ENCODE peak calls at places on chromosomes 11 and 22, in ten cellular contexts. Q is Caco-2, I is IMR-90, E is PC-3, Y is body of pancreas, H is thoracic aorta, Z is fibroblast of lung, S is lower leg skin, W is choroid plexus epithelial cell, N is endodermal cell. D is an unnamed sample.

GRCh38 chr22:46563381-46564083 is 26.1 kb upstream of the CELSR1 start:
- DNase-seq in Q (peak), I (peak), E (peak), Y (peak), H (no peak), Z (peak), S (peak), W (peak), N (peak), D (no peak)

GRCh38 chr11:44457862-44458261 is 107.6 kb upstream of the CD82 start:
- DNase-seq in Q (no peak), I (no peak), E (no peak), Y (no peak), H (no peak), Z (no peak), S (no peak), W (no peak), N (no peak), D (no peak)

GRCh38 chr22:49547751-49548239 is 279.9 kb downstream of the BRD1 start:
- DNase-seq in Q (no peak), I (no peak), E (no peak), Y (no peak), H (no peak), Z (no peak), S (no peak), W (no peak), N (peak), D (no peak)

GRCh38 chr11:47106839-47107520 is 69.7 kb downstream of the ARFGAP2 start:
- DNase-seq in Q (no peak), I (no peak), E (no peak), Y (no peak), H (no peak), Z (no peak), S (no peak), W (no peak), N (no peak), D (no peak)

GRCh38 chr22:19488884-19489843 is 9.4 kb downstream of the CDC45 start:
- DNase-seq in Q (no peak), I (peak), E (peak), Y (peak), H (no peak), Z (no peak), S (no peak), W (peak), N (no peak), D (no peak)

GRCh38 chr11:33027846-33028536 is 11.4 kb upstream of the TCP11L1 start:
- DNase-seq in Q (no peak), I (peak), E (no peak), Y (no peak), H (no peak), Z (peak), S (no peak), W (peak), N (no peak), D (no peak)

GRCh38 chr11:59097113-59097708 is 9.8 kb upstream of the FAM111B start:
- DNase-seq in Q (peak), I (peak), E (peak), Y (peak), H (no peak), Z (peak), S (peak), W (peak), N (peak), D (peak)

GRCh38 chr11:27171391-27171790 is 130.8 kb downstream of the BBOX1 start:
- DNase-seq in Q (no peak), I (peak), E (peak), Y (no peak), H (no peak), Z (peak), S (no peak), W (no peak), N (no peak), D (no peak)

GRCh38 chr11:73135346-73136284 is 6.5 kb downstream of the FCHSD2 start:
- DNase-seq in Q (peak), I (no peak), E (no peak), Y (no peak), H (no peak), Z (no peak), S (no peak), W (no peak), N (no peak), D (no peak)

GRCh38 chr22:31084811-31085492 is 3.8 kb downstream of the SMTN start:
- DNase-seq in Q (no peak), I (peak), E (no peak), Y (peak), H (peak), Z (peak), S (peak), W (peak), N (peak), D (no peak)

GRCh38 chr22:22207845-22208564 is 36.6 kb upstream of the VPREB1 start:
- DNase-seq in Q (peak), I (peak), E (peak), Y (peak), H (no peak), Z (peak), S (peak), W (peak), N (peak), D (peak)

GRCh38 chr11:71179877-71180276 is 72.5 kb downstream of the SHANK2 start:
- DNase-seq in Q (peak), I (no peak), E (no peak), Y (no peak), H (no peak), Z (no peak), S (no peak), W (no peak), N (peak), D (no peak)

GRCh38 chr22:42932857-42933782 is 76.0 kb upstream of the ARFGAP3 start:
- DNase-seq in Q (no peak), I (peak), E (no peak), Y (no peak), H (no peak), Z (peak), S (no peak), W (no peak), N (peak), D (no peak)

GRCh38 chr11:57459112-57460016 is 964 bp upstream of the RTN4RL2 start:
- DNase-seq in Q (no peak), I (peak), E (peak), Y (no peak), H (no peak), Z (no peak), S (no peak), W (no peak), N (peak), D (no peak)

GRCh38 chr11:72965672-72966071 is 151.5 kb downstream of the ATG16L2 start:
- DNase-seq in Q (no peak), I (peak), E (no peak), Y (no peak), H (no peak), Z (no peak), S (no peak), W (no peak), N (no peak), D (no peak)

GRCh38 chr11:48006301-48006992 is 26.1 kb downstream of the PTPRJ start:
- DNase-seq in Q (no peak), I (peak), E (peak), Y (no peak), H (no peak), Z (peak), S (no peak), W (peak), N (no peak), D (no peak)

GRCh38 chr11:125170406-125171031 is 6.0 kb downstream of the PKNOX2 start:
- DNase-seq in Q (peak), I (peak), E (no peak), Y (peak), H (no peak), Z (peak), S (no peak), W (peak), N (peak), D (peak)
- H3K4me3 ChIP-seq in Q (no peak), I (no peak), E (no peak), Y (no peak), H (peak), Z (no peak), S (no peak), W (peak), N (no peak), D (no peak)

GRCh38 chr11:83156150-83156995 is 558 bp upstream of the PCF11 start:
- DNase-seq in Q (peak), I (peak), E (peak), Y (peak), H (peak), Z (peak), S (peak), W (peak), N (peak), D (peak)
- TF ChIP-seq CTCF in Q (no peak), I (no peak), E (no peak), Y (no peak), H (no peak), Z (no peak), S (no peak), W (no peak), N (no peak), D (no peak)

GRCh38 chr11:36467913-36468312 is 42.2 kb downstream of the TRAF6 start:
- DNase-seq in Q (no peak), I (no peak), E (no peak), Y (no peak), H (no peak), Z (no peak), S (no peak), W (no peak), N (peak), D (no peak)

GRCh38 chr11:36469063-36469462 is 41.0 kb downstream of the TRAF6 start:
- DNase-seq in Q (no peak), I (no peak), E (no peak), Y (no peak), H (no peak), Z (peak), S (no peak), W (peak), N (peak), D (no peak)

GRCh38 chr11:36465449-36466163 is 44.5 kb downstream of the TRAF6 start:
- DNase-seq in Q (no peak), I (peak), E (no peak), Y (no peak), H (no peak), Z (peak), S (no peak), W (no peak), N (no peak), D (no peak)

GRCh38 chr11:36471577-36471976 is 38.5 kb downstream of the TRAF6 start:
- DNase-seq in Q (no peak), I (no peak), E (no peak), Y (no peak), H (no peak), Z (no peak), S (no peak), W (no peak), N (no peak), D (no peak)

GRCh38 chr11:36469881-36470802 is 39.9 kb downstream of the TRAF6 start:
- DNase-seq in Q (no peak), I (peak), E (peak), Y (no peak), H (no peak), Z (peak), S (no peak), W (peak), N (no peak), D (no peak)
- H3K4me3 ChIP-seq in Q (no peak), I (no peak), E (no peak), Y (no peak), H (no peak), Z (no peak), S (no peak), W (no peak), N (no peak), D (no peak)

GRCh38 chr11:17692006-17692405 is 27.4 kb upstream of the MYOD1 start:
- DNase-seq in Q (no peak), I (no peak), E (no peak), Y (no peak), H (no peak), Z (no peak), S (no peak), W (no peak), N (no peak), D (no peak)

GRCh38 chr11:17693531-17693930 is 25.8 kb upstream of the MYOD1 start:
- DNase-seq in Q (no peak), I (no peak), E (no peak), Y (no peak), H (no peak), Z (no peak), S (no peak), W (no peak), N (no peak), D (no peak)

GRCh38 chr11:17694711-17695110 is 24.7 kb upstream of the MYOD1 start:
- DNase-seq in Q (no peak), I (no peak), E (no peak), Y (no peak), H (no peak), Z (no peak), S (no peak), W (no peak), N (no peak), D (no peak)

GRCh38 chr11:17691550-17691949 is 27.8 kb upstream of the MYOD1 start:
- DNase-seq in Q (no peak), I (no peak), E (no peak), Y (no peak), H (no peak), Z (no peak), S (no peak), W (no peak), N (no peak), D (no peak)

GRCh38 chr11:17692931-17693330 is 26.4 kb upstream of the MYOD1 start:
- DNase-seq in Q (no peak), I (no peak), E (no peak), Y (no peak), H (no peak), Z (no peak), S (no peak), W (no peak), N (no peak), D (no peak)
- TF ChIP-seq CTCF in Q (no peak), I (no peak), E (no peak), Y (no peak), H (no peak), Z (no peak), S (no peak), W (no peak), N (no peak), D (no peak)

DNA sequence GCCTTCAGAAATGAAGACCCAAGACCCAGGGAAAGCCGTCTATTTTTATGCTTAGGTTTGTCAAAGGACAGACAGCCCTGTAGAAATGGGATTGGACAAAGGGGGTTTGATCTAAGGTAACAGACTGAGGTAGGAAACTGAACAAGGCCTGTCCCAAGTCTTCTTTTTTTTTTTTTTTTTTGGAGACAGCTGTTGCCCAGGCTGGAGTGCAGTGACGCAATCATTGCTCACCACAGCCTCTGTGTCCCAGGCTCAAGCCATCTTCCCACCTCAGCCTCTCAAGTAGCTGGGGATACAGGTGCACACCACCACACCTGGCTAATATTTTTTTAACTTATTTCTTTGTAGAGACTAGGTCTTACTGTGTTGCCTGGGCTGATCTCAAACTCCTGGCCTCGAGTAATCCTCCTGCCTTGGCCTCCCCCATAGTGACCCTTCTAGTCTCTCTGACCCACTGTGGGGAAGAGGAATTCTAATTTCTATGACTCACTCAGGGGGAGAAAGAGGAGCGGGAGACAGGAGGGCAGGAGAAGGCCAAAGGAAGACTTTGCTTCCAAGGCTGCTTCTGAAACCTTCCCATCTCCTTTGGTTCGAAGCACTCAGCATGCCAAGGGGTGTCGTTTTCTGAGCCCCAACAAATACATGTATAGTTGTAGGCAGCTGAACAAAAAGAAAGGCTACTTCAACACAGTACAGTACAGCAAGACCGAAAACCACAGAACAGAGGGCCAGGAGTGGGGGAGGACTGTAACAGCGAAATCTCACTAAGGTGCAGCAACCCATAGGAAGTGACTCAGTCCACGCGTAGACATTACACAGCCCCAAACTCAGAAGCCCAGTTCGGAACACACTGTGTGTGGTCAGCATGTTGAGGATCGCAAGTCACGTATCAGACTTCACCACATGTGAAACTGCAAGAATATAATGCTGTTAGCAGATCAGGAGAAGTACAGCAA is 872 bp downstream of the TMA7B start:
- DNase-seq in Q (no peak), I (peak), E (peak), Y (peak), H (no peak), Z (peak), S (no peak), W (peak), N (no peak), D (peak)
- H3K4me3 ChIP-seq in Q (no peak), I (no peak), E (no peak), Y (no peak), H (no peak), Z (no peak), S (no peak), W (no peak), N (no peak), D (no peak)

GRCh38 chr11:77403228-77403627 is 70.7 kb downstream of the PAK1 start:
- DNase-seq in Q (no peak), I (no peak), E (no peak), Y (no peak), H (no peak), Z (no peak), S (no peak), W (no peak), N (no peak), D (no peak)

GRCh38 chr11:77401486-77402217 is 72.2 kb downstream of the PAK1 start:
- DNase-seq in Q (no peak), I (no peak), E (peak), Y (no peak), H (no peak), Z (no peak), S (no peak), W (no peak), N (no peak), D (no peak)

GRCh38 chr11:77400306-77400705 is 73.6 kb downstream of the PAK1 start:
- DNase-seq in Q (no peak), I (no peak), E (no peak), Y (no peak), H (no peak), Z (no peak), S (no peak), W (no peak), N (no peak), D (no peak)

GRCh38 chr11:77402218-77402556 is 71.7 kb downstream of the PAK1 start:
- DNase-seq in Q (no peak), I (no peak), E (no peak), Y (no peak), H (no peak), Z (no peak), S (no peak), W (no peak), N (no peak), D (no peak)

DNA sequence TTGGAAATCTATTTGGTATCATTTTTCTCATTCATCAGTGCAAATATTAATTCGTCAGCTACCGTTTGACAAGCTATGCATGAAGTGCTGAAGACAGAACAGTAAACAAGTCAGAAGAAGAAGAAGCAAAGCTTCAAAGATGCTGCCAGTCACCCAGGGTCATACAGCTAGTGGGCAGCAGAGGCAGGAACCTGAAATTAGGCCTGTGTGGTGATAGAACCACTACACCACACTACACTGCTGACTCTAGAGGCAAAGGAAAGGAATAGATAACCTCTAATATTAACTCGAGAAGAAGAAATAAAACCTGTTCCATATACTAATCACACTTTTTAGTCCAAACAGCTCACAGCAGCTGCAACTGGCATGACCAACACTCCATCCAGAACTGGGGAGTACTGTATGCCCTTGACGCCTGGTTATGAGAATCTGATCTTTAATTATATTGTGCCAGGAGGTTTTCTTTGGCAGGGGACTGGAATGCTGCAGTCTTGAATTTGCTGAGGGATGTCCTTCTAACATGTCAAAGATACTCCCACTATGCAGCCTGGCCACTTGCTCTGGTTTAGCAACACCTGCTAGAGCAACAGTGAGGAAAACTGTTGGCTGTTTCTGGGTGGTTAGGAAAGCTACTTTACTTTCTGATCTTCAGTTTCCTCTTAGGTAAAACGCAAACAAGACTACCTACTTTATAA is 73.0 kb downstream of the PAK1 start:
- DNase-seq in Q (no peak), I (no peak), E (no peak), Y (no peak), H (no peak), Z (no peak), S (no peak), W (no peak), N (no peak), D (no peak)
- TF ChIP-seq CTCF in Q (no peak), I (no peak), E (no peak), Y (no peak), H (no peak), Z (no peak), S (no peak), W (no peak), N (no peak), D (no peak)

DNA sequence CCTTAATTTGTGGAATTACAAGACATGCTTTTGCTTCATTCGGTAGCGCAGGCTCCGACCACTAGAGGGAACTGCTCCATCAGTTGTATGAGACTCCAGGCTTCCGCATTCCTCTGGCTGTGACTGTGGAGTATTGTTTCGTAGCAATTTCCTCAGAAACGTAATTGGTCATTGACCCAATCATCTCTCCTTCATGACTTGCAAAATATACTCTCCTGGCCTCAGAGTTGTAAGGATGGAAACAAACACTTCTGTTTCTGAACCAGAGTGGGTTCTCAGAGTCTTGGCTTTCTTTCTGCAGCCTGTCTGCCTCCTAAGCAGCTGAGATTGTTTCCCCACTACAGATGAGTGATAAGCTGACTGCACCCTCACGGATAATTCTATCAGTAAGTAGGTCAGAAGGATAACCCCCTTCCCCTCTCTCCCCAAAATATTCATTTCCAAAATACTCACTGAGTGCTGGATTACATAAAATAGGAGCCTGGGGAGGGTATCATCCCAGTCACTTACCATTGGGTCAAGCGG is 146.8 kb upstream of the ZC3H12C start:
- DNase-seq in Q (peak), I (peak), E (peak), Y (peak), H (peak), Z (peak), S (peak), W (peak), N (peak), D (peak)
- H3K4me3 ChIP-seq in Q (peak), I (peak), E (peak), Y (no peak), H (peak), Z (peak), S (no peak), W (peak), N (peak), D (peak)

D was measured in astrocyte of the cerebellum.